ENCODE peak calls at places on chromosomes 11 and 22, in seven cellular contexts. Z, X, W, K, M, L and E are unnamed samples.

GRCh38 chr11:57321996-57322880 is 2.5 kb downstream of the TNKS1BP1 start:
- DNase-seq in K (peak), W (peak), M (peak), L (peak), X (peak), Z (no peak), E (peak)

GRCh38 chr11:130449246-130449990 is 973 bp downstream of the ADAMTS15 start:
- DNase-seq in M (peak), W (no peak), L (peak), X (no peak), Z (no peak), K (no peak), E (no peak)

GRCh38 chr11:68037481-68038225 is 1.2 kb upstream of the TCIRG1 start:
- DNase-seq in M (no peak), Z (no peak), K (no peak), W (no peak), X (no peak), L (no peak), E (no peak)

GRCh38 chr11:18696638-18697225 is 1.8 kb upstream of the TMEM86A start:
- DNase-seq in Z (no peak), L (peak), K (no peak), W (no peak), X (no peak), M (peak), E (no peak)

GRCh38 chr22:35892192-35892591 is 136.4 kb downstream of the RBFOX2 start:
- DNase-seq in L (peak), W (no peak), X (no peak), Z (no peak), M (peak), K (no peak), E (no peak)

GRCh38 chr11:67439321-67440228 is 2.1 kb upstream of the PTPRCAP start:
- DNase-seq in W (peak), Z (no peak), K (peak), X (no peak), M (no peak), L (no peak), E (no peak)

GRCh38 chr11:120125005-120125404 is 12.9 kb downstream of the TRIM29 start:
- DNase-seq in M (peak), W (peak), K (peak), Z (peak), L (peak), X (no peak), E (no peak)

GRCh38 chr22:40635940-40636379 is 559 bp downstream of the MRTFA start:
- DNase-seq in L (no peak), Z (peak), K (no peak), M (no peak), X (no peak), W (no peak), E (no peak)

GRCh38 chr11:103907548-103908455 is 128.6 kb upstream of the DDI1 start:
- DNase-seq in X (no peak), W (no peak), L (peak), M (peak), K (no peak), Z (no peak), E (no peak)

GRCh38 chr11:126459691-126460404 is 104.4 kb downstream of the ST3GAL4 start:
- DNase-seq in L (no peak), K (peak), M (peak), X (peak), Z (no peak), W (no peak), E (no peak)

GRCh38 chr11:35750315-35750714 is 87.7 kb downstream of the TRIM44 start:
- DNase-seq in K (no peak), X (no peak), Z (no peak), M (no peak), L (no peak), W (no peak), E (no peak)

GRCh38 chr11:19701421-19701820 is 11.2 kb upstream of the NAV2 start:
- DNase-seq in L (no peak), W (no peak), Z (no peak), K (no peak), M (no peak), X (no peak), E (no peak)

GRCh38 chr22:19992921-19993355 is 23.7 kb downstream of the ARVCF start:
- DNase-seq in W (no peak), M (no peak), X (no peak), K (no peak), Z (no peak), L (no peak), E (no peak)

GRCh38 chr11:29075726-29076125 is 941.1 kb downstream of the KCNA4 start:
- DNase-seq in W (no peak), K (no peak), L (no peak), M (no peak), Z (no peak), X (no peak), E (no peak)

GRCh38 chr22:22800716-22801115 is 86.9 kb upstream of the IGLL5 start:
- DNase-seq in Z (no peak), X (no peak), L (no peak), K (no peak), W (no peak), M (no peak), E (no peak)

GRCh38 chr22:40240160-40240559 is 62.4 kb downstream of the TNRC6B start:
- DNase-seq in Z (no peak), W (no peak), X (no peak), L (no peak), M (no peak), K (no peak), E (no peak)

GRCh38 chr11:86346513-86346912 is 28.2 kb upstream of the CCDC81 start:
- DNase-seq in W (no peak), Z (no peak), X (no peak), L (no peak), K (no peak), M (no peak), E (no peak)

GRCh38 chr22:29156507-29156906 is 49.2 kb upstream of the EMID1 start:
- DNase-seq in W (no peak), K (no peak), X (no peak), M (no peak), L (peak), Z (no peak), E (no peak)

GRCh38 chr11:116420770-116421528 is 351.8 kb downstream of the BUD13 start:
- DNase-seq in W (no peak), M (peak), L (no peak), X (peak), Z (no peak), K (no peak), E (peak)

GRCh38 chr22:35894937-35895708 is 133.5 kb downstream of the RBFOX2 start:
- DNase-seq in W (no peak), Z (no peak), M (peak), X (peak), K (no peak), L (peak), E (no peak)

GRCh38 chr11:60872124-60872951 is 5.0 kb downstream of the ZP1 start:
- DNase-seq in X (no peak), L (peak), W (peak), M (peak), Z (no peak), K (no peak), E (no peak)

GRCh38 chr11:1546536-1547466 is 25.3 kb downstream of the DUSP8 start:
- DNase-seq in W (no peak), M (peak), K (peak), L (peak), X (peak), Z (peak), E (peak)

GRCh38 chr11:86143429-86144030 is 74.6 kb upstream of the PICALM start:
- DNase-seq in W (no peak), L (no peak), M (no peak), Z (no peak), K (no peak), X (no peak), E (no peak)

GRCh38 chr11:47369676-47370075 is 8.7 kb downstream of the SPI1 start:
- DNase-seq in Z (no peak), L (no peak), X (no peak), K (no peak), M (no peak), W (no peak), E (no peak)

GRCh38 chr22:49147617-49148175 is 680.0 kb downstream of the BRD1 start:
- DNase-seq in W (no peak), K (no peak), M (no peak), L (no peak), X (no peak), Z (no peak), E (no peak)

GRCh38 chr11:133064152-133064877 is 468.0 kb downstream of the OPCML start:
- DNase-seq in M (peak), K (peak), X (peak), W (no peak), L (peak), Z (peak), E (peak)

GRCh38 chr22:25598609-25599008 is 34.1 kb downstream of the GRK3 start:
- DNase-seq in M (no peak), K (no peak), Z (no peak), X (no peak), L (no peak), W (no peak), E (no peak)

GRCh38 chr22:32628626-32629587 is 154.3 kb downstream of the FBXO7 start:
- DNase-seq in Z (no peak), X (no peak), K (no peak), M (no peak), W (no peak), L (peak), E (no peak)

GRCh38 chr11:95296621-95297025 is 65.6 kb upstream of the SESN3 start:
- DNase-seq in M (peak), L (no peak), X (no peak), W (no peak), K (no peak), Z (no peak), E (no peak)

GRCh38 chr11:75492181-75492820 is 33.4 kb downstream of the GDPD5 start:
- DNase-seq in W (peak), L (peak), Z (peak), M (peak), X (no peak), K (no peak), E (peak)

GRCh38 chr11:74442601-74443000 is 24.7 kb downstream of the KCNE3 start:
- DNase-seq in K (no peak), Z (no peak), M (peak), L (no peak), X (no peak), W (no peak), E (no peak)

GRCh38 chr11:117794144-117794543 is 2.9 kb downstream of the DSCAML1 start:
- DNase-seq in W (no peak), L (no peak), M (no peak), Z (no peak), X (no peak), K (peak), E (no peak)

GRCh38 chr11:2789791-2790580 is 90.2 kb upstream of the KCNQ1OT1 start:
- DNase-seq in K (no peak), X (no peak), L (no peak), W (no peak), M (no peak), Z (peak), E (no peak)

GRCh38 chr11:2750601-2751522 is 51.1 kb upstream of the KCNQ1OT1 start:
- DNase-seq in M (no peak), Z (no peak), K (peak), X (peak), L (no peak), W (no peak), E (no peak)

GRCh38 chr11:61691378-61692156 is 11.4 kb downstream of the DAGLA start:
- DNase-seq in W (no peak), X (peak), K (no peak), Z (no peak), M (no peak), L (no peak), E (peak)

GRCh38 chr11:57513446-57513795 is 2.1 kb downstream of the SLC43A1 start:
- DNase-seq in K (no peak), W (no peak), Z (no peak), X (no peak), L (no peak), M (no peak), E (no peak)

GRCh38 chr22:39296535-39296934 is 22.9 kb downstream of the RPL3 start:
- DNase-seq in L (no peak), Z (no peak), M (no peak), K (no peak), W (no peak), X (no peak), E (no peak)